ENCODE peak calls at places on chromosome 6, in five cellular contexts. K, Y, W, J and E are unnamed samples.

GRCh38 chr6:127191716-127192115 is 73.2 kb downstream of the RSPO3 start:
- DNase-seq in K (no peak), Y (no peak), W (no peak), J (no peak), E (no peak)

GRCh38 chr6:138724015-138724414 is 49.6 kb upstream of the CCDC28A start:
- DNase-seq in K (no peak), Y (peak; percentile 7), W (no peak), J (no peak), E (peak; percentile 35)

GRCh38 chr6:76817429-76817828 is 645.9 kb downstream of the HTR1B start:
- DNase-seq in K (no peak), Y (no peak), W (no peak), J (no peak), E (no peak)

GRCh38 chr6:18493421-18493891 is 106.3 kb downstream of the RNF144B start:
- DNase-seq in K (no peak), Y (no peak), W (no peak), J (no peak), E (no peak)

GRCh38 chr6:141464490-141464889 is 668.2 kb upstream of the GJE1 start:
- DNase-seq in K (no peak), Y (no peak), W (no peak), J (no peak), E (peak; percentile 28)

GRCh38 chr6:85464722-85465150 is 14.9 kb downstream of the NT5E start:
- DNase-seq in K (no peak), Y (no peak), W (no peak), J (no peak), E (no peak)

GRCh38 chr6:3318226-3318625 is 59.5 kb downstream of the PSMG4 start:
- DNase-seq in K (no peak), Y (no peak), W (peak; percentile 27), J (peak; percentile 4), E (no peak)

GRCh38 chr6:81749704-81750103 is 2.8 kb downstream of the TENT5A start:
- DNase-seq in K (no peak), Y (no peak), W (no peak), J (no peak), E (no peak)

GRCh38 chr6:22883061-22883717 is 313.8 kb downstream of the HDGFL1 start:
- DNase-seq in K (no peak), Y (no peak), W (no peak), J (no peak), E (no peak)

GRCh38 chr6:3458706-3459421 is 2.0 kb upstream of the SLC22A23 start:
- DNase-seq in K (no peak), Y (peak; percentile 56), W (no peak), J (no peak), E (no peak)

GRCh38 chr6:97293198-97293696 is 10.2 kb upstream of the MMS22L start:
- DNase-seq in K (no peak), Y (no peak), W (no peak), J (no peak), E (no peak)

GRCh38 chr6:145960918-145961604 is 3.1 kb downstream of the SHPRH start:
- DNase-seq in K (no peak), Y (no peak), W (no peak), J (peak; percentile 35), E (no peak)

GRCh38 chr6:111871725-111872520 is 1.3 kb downstream of the FYN start:
- DNase-seq in K (peak; percentile 37), Y (peak; percentile 68), W (peak; percentile 72), J (peak; percentile 58), E (peak; percentile 33)

GRCh38 chr6:140586426-140587061 is 1212.1 kb upstream of the CITED2 start:
- DNase-seq in K (no peak), Y (no peak), W (no peak), J (no peak), E (no peak)

GRCh38 chr6:89281779-89282246 is 33.3 kb downstream of the GABRR2 start:
- DNase-seq in K (no peak), Y (no peak), W (no peak), J (peak; percentile 89), E (no peak)

GRCh38 chr6:136123464-136123863 is 126.6 kb downstream of the MTFR2 start:
- DNase-seq in K (no peak), Y (no peak), W (no peak), J (no peak), E (no peak)

GRCh38 chr6:36852481-36853147 is 13.4 kb upstream of the CPNE5 start:
- DNase-seq in K (peak; percentile 42), Y (no peak), W (no peak), J (no peak), E (peak; percentile 68)

GRCh38 chr6:155271145-155271544 is 7.3 kb downstream of the CLDN20 start:
- DNase-seq in K (no peak), Y (no peak), W (no peak), J (no peak), E (no peak)

GRCh38 chr6:155267411-155267810 is 3.6 kb downstream of the CLDN20 start:
- DNase-seq in K (no peak), Y (no peak), W (no peak), J (no peak), E (no peak)

GRCh38 chr6:155270566-155271091 is 6.8 kb downstream of the CLDN20 start:
- DNase-seq in K (no peak), Y (peak; percentile 19), W (no peak), J (no peak), E (no peak)

GRCh38 chr6:155272353-155273222 is 8.8 kb downstream of the CLDN20 start:
- DNase-seq in K (peak; percentile 49), Y (no peak), W (no peak), J (no peak), E (peak; percentile 29)

GRCh38 chr6:155269765-155270164 is 6.0 kb downstream of the CLDN20 start:
- DNase-seq in K (no peak), Y (no peak), W (no peak), J (no peak), E (no peak)
- H3K27ac ChIP-seq in K (no peak overlapping the region), Y (no peak overlapping the region), W (no peak overlapping the region), J (no peak overlapping the region), E (no peak overlapping the region)

GRCh38 chr6:154933181-154933827 is 61.8 kb upstream of the TIAM2 start:
- DNase-seq in K (no peak), Y (no peak), W (no peak), J (no peak), E (no peak)

GRCh38 chr6:154938245-154938583 is 56.9 kb upstream of the TIAM2 start:
- DNase-seq in K (no peak), Y (no peak), W (no peak), J (no peak), E (no peak)

GRCh38 chr6:154932562-154933027 is 62.5 kb upstream of the TIAM2 start:
- DNase-seq in K (no peak), Y (no peak), W (no peak), J (no peak), E (peak; percentile 47)

GRCh38 chr6:154942770-154943169 is 52.3 kb upstream of the TIAM2 start:
- DNase-seq in K (no peak), Y (no peak), W (no peak), J (no peak), E (no peak)

DNA sequence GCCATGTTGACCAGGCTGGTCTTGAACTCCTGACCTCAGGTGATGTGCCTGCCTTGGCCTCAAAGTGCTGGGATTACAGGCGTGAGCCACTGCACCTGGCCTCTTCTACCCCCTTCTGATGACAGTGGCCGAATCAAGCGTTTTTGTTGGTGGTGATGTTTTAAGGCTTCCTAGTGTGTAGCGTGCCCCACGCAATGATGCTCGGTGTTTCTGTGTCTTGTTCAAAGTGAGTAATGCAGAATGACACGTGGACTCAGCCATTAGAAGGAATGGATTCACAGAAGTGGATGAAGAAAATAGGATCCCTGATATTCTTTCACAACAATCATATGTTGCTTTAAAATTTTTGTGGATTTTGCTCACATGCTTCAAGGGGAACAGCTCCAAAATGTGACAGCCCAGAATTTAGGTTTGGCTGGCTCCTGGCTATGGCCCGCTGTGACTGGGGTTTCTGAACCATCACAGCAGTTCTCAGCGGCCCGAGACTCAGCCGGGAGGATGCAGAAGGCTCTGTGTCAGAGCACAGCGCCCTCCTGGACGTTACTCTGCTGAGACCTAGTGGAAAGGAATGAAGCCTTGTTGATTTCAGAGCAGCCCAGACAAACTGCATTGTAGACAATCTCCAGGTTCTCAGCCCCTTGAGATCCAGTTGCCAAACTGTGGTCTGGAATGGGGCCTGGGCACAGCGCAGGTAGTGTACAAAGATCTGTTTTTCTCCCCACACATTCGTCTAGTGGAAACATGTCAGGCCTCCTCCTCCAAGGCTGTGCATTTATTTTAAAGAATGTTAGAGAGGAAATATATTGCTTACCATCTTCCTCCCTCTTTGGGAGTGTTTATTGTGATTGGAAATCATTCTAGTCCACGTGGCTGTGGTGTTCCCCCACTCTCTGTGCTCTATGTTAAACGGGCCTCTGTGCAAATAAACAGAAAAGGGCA is 57.5 kb upstream of the TIAM2 start:
- DNase-seq in K (no peak), Y (no peak), W (no peak), J (no peak), E (no peak)
- H3K27ac ChIP-seq in K (no peak overlapping the region), Y (no peak overlapping the region), W (no peak overlapping the region), J (no peak overlapping the region), E (peak overlapping the region; percentile 40)

GRCh38 chr6:56760842-56761241 is 118.2 kb upstream of the DST start:
- DNase-seq in K (no peak), Y (no peak), W (no peak), J (peak; percentile 41), E (no peak)
- H3K27ac ChIP-seq in K (no peak overlapping the region), Y (no peak overlapping the region), W (peak overlapping the region; percentile 39), J (peak overlapping the region; percentile 90), E (no peak overlapping the region)

DNA sequence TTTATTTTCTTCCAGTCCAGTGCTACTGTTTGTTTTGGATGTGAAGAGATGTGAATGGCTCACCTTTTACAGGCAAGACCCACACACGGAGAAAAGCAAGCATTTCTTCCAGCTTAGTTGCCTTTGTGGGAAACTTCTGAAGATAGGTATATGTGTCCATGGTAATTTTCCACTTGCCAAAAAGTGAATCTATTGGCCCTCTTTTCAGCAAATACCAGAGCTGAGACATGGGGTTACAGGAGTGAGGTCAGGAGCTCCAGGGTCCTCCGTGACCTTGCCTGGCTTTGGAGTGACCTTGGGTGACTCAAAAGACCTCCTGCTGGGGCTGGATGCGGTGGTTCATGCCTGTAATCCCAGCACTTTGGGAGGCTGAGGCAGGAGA is 166.7 kb downstream of the SCML4 start:
- DNase-seq in K (no peak), Y (no peak), W (no peak), J (peak; percentile 58), E (no peak)
- H3K27ac ChIP-seq in K (no peak overlapping the region), Y (no peak overlapping the region), W (peak overlapping the region; percentile 41), J (peak overlapping the region; percentile 92), E (peak overlapping the region; percentile 75)

DNA sequence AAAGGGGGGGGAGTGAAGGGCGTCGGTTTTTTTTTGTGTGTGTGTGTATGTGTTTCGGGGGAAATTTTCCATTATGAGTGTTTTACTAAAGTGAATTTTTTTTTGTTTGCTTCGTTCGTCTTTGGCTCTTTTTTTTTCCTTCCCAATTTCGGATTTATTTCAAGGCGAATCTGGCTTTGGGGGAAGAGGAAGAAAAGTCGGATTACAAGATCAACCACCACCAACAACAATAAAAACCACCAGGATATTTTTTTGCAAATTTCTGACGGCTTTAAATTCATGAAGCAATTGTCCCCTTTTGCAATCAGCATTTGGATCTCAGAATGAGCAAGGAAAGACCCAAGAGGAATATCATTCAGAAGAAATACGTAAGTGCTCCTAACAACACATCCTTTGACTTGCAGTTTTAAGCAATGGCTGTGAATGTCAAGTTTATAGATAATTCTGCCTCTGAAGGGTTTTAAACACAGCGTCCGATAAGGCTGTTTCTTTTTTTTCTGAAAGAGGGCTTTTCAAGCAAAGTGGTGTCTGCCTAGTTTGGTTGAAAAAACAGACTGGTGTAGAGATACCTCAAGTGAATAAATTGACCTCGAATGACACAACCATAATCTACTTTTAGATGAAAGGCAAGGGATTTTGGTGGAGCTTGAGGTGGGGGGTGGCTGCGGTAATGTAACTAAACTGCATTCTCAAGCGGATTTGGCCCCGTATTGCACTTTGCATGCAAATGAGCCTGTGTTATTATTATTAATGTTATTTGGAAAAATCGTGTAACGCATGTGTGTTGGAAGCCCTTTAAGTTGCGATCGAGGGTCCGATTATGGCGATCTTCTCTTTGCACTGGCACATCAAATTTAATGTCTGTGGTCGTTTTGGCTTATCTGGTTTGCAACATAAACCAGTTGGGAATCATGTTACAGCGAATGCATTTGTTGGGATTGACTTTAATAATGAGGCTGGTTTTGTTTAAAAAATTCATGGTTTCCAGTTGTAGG is 645 bp downstream of the JARID2 start:
- DNase-seq in K (no peak), Y (no peak), W (no peak), J (peak; percentile 43), E (no peak)
- H3K27ac ChIP-seq in K (peak overlapping the region; percentile 93), Y (peak overlapping the region; percentile 96), W (peak overlapping the region; percentile 98), J (no peak overlapping the region), E (peak overlapping the region; percentile 93)